ENCODE peak calls at places on chromosomes 11 and 22, in nine cellular contexts. Y, W, N, Q, K, I, D, X and A are unnamed samples.

GRCh38 chr11:35154960-35155359 is 16.0 kb downstream of the CD44 start:
- DNase-seq in Y (no peak), W (no peak), N (no peak), Q (no peak), K (no peak), I (no peak), D (no peak), X (no peak), A (no peak)

GRCh38 chr11:5600374-5600851 is 4.0 kb downstream of the TRIM6 start:
- DNase-seq in Y (peak; percentile 23), W (peak; percentile 82), N (peak; percentile 77), Q (peak; percentile 52), K (peak; percentile 91), I (peak; percentile 66), D (peak; percentile 89), X (peak; percentile 85), A (peak; percentile 90)

GRCh38 chr11:69392104-69392653 is 89.3 kb upstream of the LINC01488 start:
- DNase-seq in Y (no peak), W (no peak), N (no peak), Q (no peak), K (no peak), I (no peak), D (no peak), X (peak; percentile 34), A (no peak)

GRCh38 chr11:36702330-36703054 is 104.5 kb upstream of the RAG2 start:
- DNase-seq in Y (peak; percentile 41), W (peak; percentile 46), N (no peak), Q (peak; percentile 10), K (peak; percentile 75), I (peak; percentile 72), D (peak; percentile 72), X (no peak), A (peak; percentile 78)

GRCh38 chr22:19803736-19804267 is 43.2 kb downstream of the TBX1 start:
- DNase-seq in Y (no peak), W (no peak), N (no peak), Q (no peak), K (no peak), I (no peak), D (no peak), X (peak; percentile 57), A (no peak)

GRCh38 chr11:91446267-91446666 is 778.4 kb upstream of the FAT3 start:
- DNase-seq in Y (no peak), W (no peak), N (no peak), Q (no peak), K (no peak), I (no peak), D (no peak), X (no peak), A (no peak)

GRCh38 chr11:65551572-65552398 is 6.4 kb downstream of the LTBP3 start:
- DNase-seq in Y (no peak), W (peak; percentile 91), N (peak; percentile 81), Q (no peak), K (peak; percentile 84), I (peak; percentile 40), D (peak; percentile 92), X (peak; percentile 94), A (peak; percentile 54)

GRCh38 chr11:93000511-93001476 is 31.3 kb downstream of the MTNR1B start:
- DNase-seq in Y (no peak), W (no peak), N (no peak), Q (peak; percentile 68), K (no peak), I (peak; percentile 79), D (no peak), X (no peak), A (peak; percentile 95)

GRCh38 chr11:77421041-77421723 is 52.7 kb downstream of the PAK1 start:
- DNase-seq in Y (no peak), W (no peak), N (no peak), Q (no peak), K (no peak), I (no peak), D (no peak), X (no peak), A (no peak)

GRCh38 chr11:118028626-118029025 is 42.4 kb downstream of the IL10RA start:
- DNase-seq in Y (no peak), W (no peak), N (no peak), Q (no peak), K (no peak), I (no peak), D (no peak), X (no peak), A (no peak)

GRCh38 chr11:118033443-118033842 is 43.4 kb upstream of the TMPRSS4 start:
- DNase-seq in Y (no peak), W (no peak), N (no peak), Q (no peak), K (peak; percentile 80), I (no peak), D (no peak), X (no peak), A (no peak)

GRCh38 chr11:118027694-118028093 is 41.5 kb downstream of the IL10RA start:
- DNase-seq in Y (no peak), W (no peak), N (no peak), Q (no peak), K (no peak), I (no peak), D (no peak), X (no peak), A (no peak)
- TF ChIP-seq CTCF in Y (no peak), W (peak; percentile 49), N (no peak), Q (no peak), K (no peak), I (no peak), D (peak; percentile 46), X (no peak), A (no peak)

GRCh38 chr11:127528297-127528696 is 527.7 kb upstream of the KIRREL3 start:
- DNase-seq in Y (no peak), W (no peak), N (no peak), Q (no peak), K (no peak), I (no peak), D (no peak), X (no peak), A (no peak)

GRCh38 chr11:127521413-127521812 is 520.8 kb upstream of the KIRREL3 start:
- DNase-seq in Y (no peak), W (no peak), N (no peak), Q (peak; percentile 79), K (no peak), I (no peak), D (no peak), X (no peak), A (peak; percentile 0)

GRCh38 chr11:127524618-127525017 is 524.0 kb upstream of the KIRREL3 start:
- DNase-seq in Y (no peak), W (no peak), N (no peak), Q (no peak), K (no peak), I (no peak), D (no peak), X (no peak), A (no peak)
- H3K4me3 ChIP-seq in Y (no peak overlapping the region), W (no peak overlapping the region), N (no peak overlapping the region), Q (no peak overlapping the region), K (no peak overlapping the region), I (no peak overlapping the region), D (no peak overlapping the region), X (no peak overlapping the region), A (no peak overlapping the region)

DNA sequence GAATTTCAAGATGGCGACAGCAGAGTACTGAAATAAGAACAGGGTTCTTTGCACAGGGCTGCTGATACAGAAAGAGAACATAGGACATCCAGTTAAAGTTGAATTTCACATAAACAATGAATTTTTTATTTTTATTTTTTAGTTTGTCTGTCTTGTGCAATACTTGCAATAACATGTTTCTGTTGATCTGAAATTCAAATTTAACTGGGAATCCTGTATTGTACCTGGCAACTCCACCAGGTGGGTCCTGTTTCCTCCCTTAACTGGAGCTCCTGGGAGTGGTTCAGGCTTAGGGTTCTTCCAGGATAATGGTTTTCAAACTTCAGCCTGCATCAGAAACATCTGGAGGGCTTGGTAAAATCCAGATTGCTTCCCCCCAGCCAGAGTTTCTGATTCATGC is 14.9 kb upstream of the SERPINH1 start:
- DNase-seq in Y (no peak), W (no peak), N (no peak), Q (no peak), K (no peak), I (no peak), D (no peak), X (no peak), A (no peak)
- TF ChIP-seq CTCF in Y (no peak), W (no peak), N (no peak), Q (no peak), K (no peak), I (no peak), D (no peak), X (no peak), A (no peak)

GRCh38 chr11:57982763-57983162 is 40.9 kb upstream of the OR9Q1 start:
- DNase-seq in Y (no peak), W (no peak), N (no peak), Q (no peak), K (no peak), I (no peak), D (no peak), X (no peak), A (no peak)
- H3K4me3 ChIP-seq in Y (no peak overlapping the region), W (no peak overlapping the region), N (no peak overlapping the region), Q (no peak overlapping the region), K (no peak overlapping the region), I (no peak overlapping the region), D (no peak overlapping the region), X (no peak overlapping the region), A (no peak overlapping the region)

GRCh38 chr11:47887910-47888569 is 39.9 kb upstream of the NUP160 start:
- DNase-seq in Y (no peak), W (no peak), N (no peak), Q (no peak), K (no peak), I (no peak), D (no peak), X (no peak), A (no peak)

GRCh38 chr11:47895035-47895434 is 46.9 kb upstream of the NUP160 start:
- DNase-seq in Y (no peak), W (no peak), N (no peak), Q (no peak), K (no peak), I (no peak), D (no peak), X (no peak), A (no peak)

GRCh38 chr11:47889714-47890441 is 41.7 kb upstream of the NUP160 start:
- DNase-seq in Y (no peak), W (no peak), N (no peak), Q (no peak), K (no peak), I (no peak), D (no peak), X (no peak), A (no peak)

GRCh38 chr11:47896199-47896598 is 48.0 kb upstream of the NUP160 start:
- DNase-seq in Y (no peak), W (no peak), N (no peak), Q (no peak), K (no peak), I (no peak), D (no peak), X (no peak), A (no peak)

DNA sequence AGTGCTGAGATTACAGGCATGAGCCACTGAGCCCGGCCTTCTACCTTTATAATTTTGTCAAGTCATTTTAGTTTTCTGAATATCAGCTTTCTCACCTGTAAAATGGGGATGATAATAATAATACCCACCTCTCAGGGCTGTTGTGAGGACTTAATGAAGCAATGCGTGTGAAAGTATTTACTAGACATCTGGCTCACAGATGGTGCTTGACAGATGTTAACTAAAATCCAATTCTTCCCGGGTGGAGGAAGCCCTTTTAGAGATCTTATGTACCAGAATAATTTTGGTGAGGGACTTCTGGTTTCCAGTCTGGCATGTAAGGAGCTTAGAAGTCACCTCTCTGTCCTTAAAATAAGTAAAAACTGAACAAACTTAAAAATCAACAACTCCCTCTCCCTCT is 43.7 kb upstream of the NUP160 start:
- DNase-seq in Y (no peak), W (no peak), N (no peak), Q (no peak), K (no peak), I (no peak), D (no peak), X (no peak), A (no peak)
- TF ChIP-seq CTCF in Y (no peak), W (no peak), N (no peak), Q (no peak), K (no peak), I (no peak), D (no peak), X (no peak), A (no peak)